ENCODE peak calls at places on chromosome X, in seven cellular contexts. One of them, this sample, is unnamed.

GRCh38 chrX:43003204-43003565 is 225.2 kb upstream of the PPP1R2C start:
- DNase-seq in heart right ventricle: no peak
- DNase-seq in left kidney: no peak
- DNase-seq in NCI-H1417: no peak
- DNase-seq in stimulated activated CD4-positive, alpha-beta T cell treated with anti-CD3 and anti-CD28 coated beads, Interleukin-15, amount 100 ng/mL, for 1 hour: no peak
- DNase-seq in NCI-H1436 treated with DMSO at 0.1 percent for 48 hours: no peak
- DNase-seq in cerebellum: no peak
- DNase-seq in this sample: no peak

GRCh38 chrX:34884693-34885277 is 57.8 kb upstream of the FAM47B start:
- DNase-seq in NCI-H1417: no peak
- DNase-seq in stimulated activated CD4-positive, alpha-beta T cell treated with anti-CD3 and anti-CD28 coated beads, Interleukin-15, amount 100 ng/mL, for 1 hour: no peak
- DNase-seq in NCI-H1436 treated with DMSO at 0.1 percent for 48 hours: no peak
- DNase-seq in left kidney: no peak
- DNase-seq in cerebellum: no peak
- DNase-seq in heart right ventricle: no peak
- DNase-seq in this sample: no peak

GRCh38 chrX:40792433-40792832 is 57.1 kb upstream of the MED14 start:
- DNase-seq in cerebellum: no peak
- DNase-seq in stimulated activated CD4-positive, alpha-beta T cell treated with anti-CD3 and anti-CD28 coated beads, Interleukin-15, amount 100 ng/mL, for 1 hour: no peak
- DNase-seq in NCI-H1436 treated with DMSO at 0.1 percent for 48 hours: no peak
- DNase-seq in NCI-H1417: no peak
- DNase-seq in left kidney: no peak
- DNase-seq in heart right ventricle: no peak
- DNase-seq in this sample: no peak

GRCh38 chrX:17521871-17522693 is 147.1 kb downstream of the NHS start:
- DNase-seq in heart right ventricle: peak; percentile 15
- DNase-seq in stimulated activated CD4-positive, alpha-beta T cell treated with anti-CD3 and anti-CD28 coated beads, Interleukin-15, amount 100 ng/mL, for 1 hour: no peak
- DNase-seq in left kidney: peak; percentile 75
- DNase-seq in NCI-H1436 treated with DMSO at 0.1 percent for 48 hours: no peak
- DNase-seq in NCI-H1417: peak; percentile 51
- DNase-seq in cerebellum: no peak
- DNase-seq in this sample: no peak

GRCh38 chrX:7640392-7640791 is 202.6 kb upstream of the VCX start:
- DNase-seq in left kidney: no peak
- DNase-seq in stimulated activated CD4-positive, alpha-beta T cell treated with anti-CD3 and anti-CD28 coated beads, Interleukin-15, amount 100 ng/mL, for 1 hour: no peak
- DNase-seq in cerebellum: no peak
- DNase-seq in heart right ventricle: no peak
- DNase-seq in NCI-H1436 treated with DMSO at 0.1 percent for 48 hours: no peak
- DNase-seq in NCI-H1417: no peak
- DNase-seq in this sample: no peak

GRCh38 chrX:70168238-70169188 is 8.8 kb upstream of the DGAT2L6 start:
- DNase-seq in NCI-H1436 treated with DMSO at 0.1 percent for 48 hours: peak; percentile 85
- DNase-seq in left kidney: peak; percentile 66
- DNase-seq in NCI-H1417: no peak
- DNase-seq in stimulated activated CD4-positive, alpha-beta T cell treated with anti-CD3 and anti-CD28 coated beads, Interleukin-15, amount 100 ng/mL, for 1 hour: no peak
- DNase-seq in cerebellum: no peak
- DNase-seq in heart right ventricle: no peak
- DNase-seq in this sample: no peak

GRCh38 chrX:129641941-129642340 is 12.8 kb downstream of the APLN start:
- DNase-seq in NCI-H1417: no peak
- DNase-seq in left kidney: no peak
- DNase-seq in heart right ventricle: no peak
- DNase-seq in NCI-H1436 treated with DMSO at 0.1 percent for 48 hours: no peak
- DNase-seq in cerebellum: no peak
- DNase-seq in stimulated activated CD4-positive, alpha-beta T cell treated with anti-CD3 and anti-CD28 coated beads, Interleukin-15, amount 100 ng/mL, for 1 hour: no peak
- DNase-seq in this sample: no peak

GRCh38 chrX:42992199-42992943 is 214.4 kb upstream of the PPP1R2C start:
- DNase-seq in NCI-H1436 treated with DMSO at 0.1 percent for 48 hours: no peak
- DNase-seq in NCI-H1417: no peak
- DNase-seq in left kidney: peak; percentile 11
- DNase-seq in stimulated activated CD4-positive, alpha-beta T cell treated with anti-CD3 and anti-CD28 coated beads, Interleukin-15, amount 100 ng/mL, for 1 hour: no peak
- DNase-seq in cerebellum: no peak
- DNase-seq in heart right ventricle: no peak
- DNase-seq in this sample: no peak

GRCh38 chrX:155070038-155070437 is 898 bp downstream of the CMC4 start:
- DNase-seq in cerebellum: no peak
- DNase-seq in left kidney: peak; percentile 16
- DNase-seq in NCI-H1417: no peak
- DNase-seq in NCI-H1436 treated with DMSO at 0.1 percent for 48 hours: no peak
- DNase-seq in stimulated activated CD4-positive, alpha-beta T cell treated with anti-CD3 and anti-CD28 coated beads, Interleukin-15, amount 100 ng/mL, for 1 hour: no peak
- DNase-seq in heart right ventricle: no peak
- DNase-seq in this sample: no peak

GRCh38 chrX:43882294-43882681 is at the start of gene MAOB:
- DNase-seq in left kidney: peak; percentile 69
- DNase-seq in cerebellum: peak; percentile 50
- DNase-seq in heart right ventricle: peak; percentile 42
- DNase-seq in NCI-H1436 treated with DMSO at 0.1 percent for 48 hours: no peak
- DNase-seq in stimulated activated CD4-positive, alpha-beta T cell treated with anti-CD3 and anti-CD28 coated beads, Interleukin-15, amount 100 ng/mL, for 1 hour: peak; percentile 6
- DNase-seq in NCI-H1417: no peak
- DNase-seq in this sample: no peak

GRCh38 chrX:153510383-153510782 is 7.1 kb upstream of the ATP2B3 start:
- DNase-seq in NCI-H1436 treated with DMSO at 0.1 percent for 48 hours: no peak
- DNase-seq in cerebellum: no peak
- DNase-seq in stimulated activated CD4-positive, alpha-beta T cell treated with anti-CD3 and anti-CD28 coated beads, Interleukin-15, amount 100 ng/mL, for 1 hour: no peak
- DNase-seq in NCI-H1417: no peak
- DNase-seq in left kidney: no peak
- DNase-seq in heart right ventricle: no peak
- DNase-seq in this sample: no peak

GRCh38 chrX:117327306-117327705 is 789.3 kb downstream of the KLHL13 start:
- DNase-seq in cerebellum: no peak
- DNase-seq in NCI-H1436 treated with DMSO at 0.1 percent for 48 hours: no peak
- DNase-seq in stimulated activated CD4-positive, alpha-beta T cell treated with anti-CD3 and anti-CD28 coated beads, Interleukin-15, amount 100 ng/mL, for 1 hour: no peak
- DNase-seq in NCI-H1417: no peak
- DNase-seq in left kidney: no peak
- DNase-seq in heart right ventricle: no peak
- DNase-seq in this sample: no peak

GRCh38 chrX:12447448-12448154 is 309.3 kb downstream of the FRMPD4 start:
- DNase-seq in NCI-H1417: peak; percentile 18
- DNase-seq in heart right ventricle: no peak
- DNase-seq in stimulated activated CD4-positive, alpha-beta T cell treated with anti-CD3 and anti-CD28 coated beads, Interleukin-15, amount 100 ng/mL, for 1 hour: no peak
- DNase-seq in left kidney: no peak
- DNase-seq in cerebellum: no peak
- DNase-seq in NCI-H1436 treated with DMSO at 0.1 percent for 48 hours: no peak
- DNase-seq in this sample: no peak

This sample was measured in globus pallidus.